ENCODE peak calls at places on chromosome 22, in eight cellular contexts. One of them, this sample, is unnamed.

GRCh38 chr22:36086170-36086490 is 57.5 kb upstream of the RBFOX2 start:
- DNase-seq in sigmoid colon: peak; percentile 48
- DNase-seq in kidney: no peak
- DNase-seq in Caco-2: peak; percentile 71
- DNase-seq in B cell: no peak
- DNase-seq in astrocyte of the spinal cord: no peak
- DNase-seq in MCF 10A: no peak
- DNase-seq in OCI-LY7: no peak
- DNase-seq in this sample: no peak

GRCh38 chr22:23061471-23062280 is 8.6 kb upstream of the GNAZ start:
- DNase-seq in sigmoid colon: no peak
- DNase-seq in kidney: peak; percentile 41
- DNase-seq in Caco-2: no peak
- DNase-seq in B cell: peak; percentile 3
- DNase-seq in astrocyte of the spinal cord: no peak
- DNase-seq in MCF 10A: no peak
- DNase-seq in OCI-LY7: peak; percentile 58
- DNase-seq in this sample: no peak

GRCh38 chr22:41968601-41969000 is 642 bp upstream of the SEPTIN3 start:
- DNase-seq in sigmoid colon: no peak
- DNase-seq in kidney: no peak
- DNase-seq in Caco-2: no peak
- DNase-seq in B cell: no peak
- DNase-seq in astrocyte of the spinal cord: no peak
- DNase-seq in MCF 10A: no peak
- DNase-seq in OCI-LY7: no peak
- DNase-seq in this sample: no peak

GRCh38 chr22:11616811-11617210 is 3911.2 kb upstream of the OR11H1 start:
- DNase-seq in sigmoid colon: no peak
- DNase-seq in kidney: peak; percentile 43
- DNase-seq in Caco-2: no peak
- DNase-seq in B cell: no peak
- DNase-seq in astrocyte of the spinal cord: no peak
- DNase-seq in MCF 10A: no peak
- DNase-seq in OCI-LY7: no peak
- DNase-seq in this sample: no peak

GRCh38 chr22:22712092-22712658 is 67.8 kb downstream of the GGTLC2 start:
- DNase-seq in sigmoid colon: no peak
- DNase-seq in kidney: no peak
- DNase-seq in Caco-2: no peak
- DNase-seq in B cell: no peak
- DNase-seq in astrocyte of the spinal cord: no peak
- DNase-seq in MCF 10A: no peak
- DNase-seq in OCI-LY7: peak; percentile 54
- DNase-seq in this sample: no peak

GRCh38 chr22:43481528-43482309 is 69.9 kb downstream of the MPPED1 start:
- DNase-seq in sigmoid colon: no peak
- DNase-seq in kidney: peak; percentile 63
- DNase-seq in Caco-2: no peak
- DNase-seq in B cell: peak; percentile 64
- DNase-seq in astrocyte of the spinal cord: no peak
- DNase-seq in MCF 10A: peak; percentile 3
- DNase-seq in OCI-LY7: peak; percentile 43
- DNase-seq in this sample: peak; percentile 39

GRCh38 chr22:44848791-44849410 is 96.5 kb downstream of the ARHGAP8 start:
- DNase-seq in sigmoid colon: no peak
- DNase-seq in kidney: peak; percentile 66
- DNase-seq in Caco-2: no peak
- DNase-seq in B cell: no peak
- DNase-seq in astrocyte of the spinal cord: no peak
- DNase-seq in MCF 10A: no peak
- DNase-seq in OCI-LY7: no peak
- DNase-seq in this sample: no peak

GRCh38 chr22:23234409-23235161 is 54.3 kb downstream of the BCR start:
- DNase-seq in sigmoid colon: no peak
- DNase-seq in kidney: no peak
- DNase-seq in Caco-2: no peak
- DNase-seq in B cell: no peak
- DNase-seq in astrocyte of the spinal cord: no peak
- DNase-seq in MCF 10A: no peak
- DNase-seq in OCI-LY7: no peak
- DNase-seq in this sample: no peak

GRCh38 chr22:41561788-41562187 is 978 bp downstream of the CSDC2 start:
- DNase-seq in sigmoid colon: no peak
- DNase-seq in kidney: no peak
- DNase-seq in Caco-2: no peak
- DNase-seq in B cell: no peak
- DNase-seq in astrocyte of the spinal cord: no peak
- DNase-seq in MCF 10A: no peak
- DNase-seq in OCI-LY7: no peak
- DNase-seq in this sample: no peak

GRCh38 chr22:43142881-43143562 is at the start of gene MCAT:
- DNase-seq in sigmoid colon: peak; percentile 91
- DNase-seq in kidney: peak; percentile 95
- DNase-seq in Caco-2: peak; percentile 80
- DNase-seq in B cell: peak; percentile 92
- DNase-seq in astrocyte of the spinal cord: peak; percentile 76
- DNase-seq in MCF 10A: peak; percentile 65
- DNase-seq in OCI-LY7: peak; percentile 88
- DNase-seq in this sample: peak; percentile 69

GRCh38 chr22:41009222-41009948 is 58.2 kb downstream of the RBX1 start:
- DNase-seq in sigmoid colon: no peak
- DNase-seq in kidney: no peak
- DNase-seq in Caco-2: no peak
- DNase-seq in B cell: no peak
- DNase-seq in astrocyte of the spinal cord: peak; percentile 64
- DNase-seq in MCF 10A: peak; percentile 69
- DNase-seq in OCI-LY7: no peak
- DNase-seq in this sample: no peak

GRCh38 chr22:36010913-36011312 is 17.7 kb downstream of the RBFOX2 start:
- DNase-seq in sigmoid colon: no peak
- DNase-seq in kidney: no peak
- DNase-seq in Caco-2: no peak
- DNase-seq in B cell: no peak
- DNase-seq in astrocyte of the spinal cord: peak; percentile 72
- DNase-seq in MCF 10A: peak; percentile 34
- DNase-seq in OCI-LY7: no peak
- DNase-seq in this sample: no peak

GRCh38 chr22:43923191-43923590 is 414 bp upstream of the PNPLA3 start:
- DNase-seq in sigmoid colon: no peak
- DNase-seq in kidney: no peak
- DNase-seq in Caco-2: no peak
- DNase-seq in B cell: peak; percentile 54
- DNase-seq in astrocyte of the spinal cord: peak; percentile 48
- DNase-seq in MCF 10A: no peak
- DNase-seq in OCI-LY7: no peak
- DNase-seq in this sample: no peak

GRCh38 chr22:48222742-48223487 is 1460.5 kb downstream of the TBC1D22A start:
- DNase-seq in sigmoid colon: no peak
- DNase-seq in kidney: no peak
- DNase-seq in Caco-2: no peak
- DNase-seq in B cell: no peak
- DNase-seq in astrocyte of the spinal cord: no peak
- DNase-seq in MCF 10A: no peak
- DNase-seq in OCI-LY7: no peak
- DNase-seq in this sample: no peak

GRCh38 chr22:37079668-37080171 is 28.2 kb downstream of the KCTD17 start:
- DNase-seq in sigmoid colon: no peak
- DNase-seq in kidney: no peak
- DNase-seq in Caco-2: no peak
- DNase-seq in B cell: no peak
- DNase-seq in astrocyte of the spinal cord: peak; percentile 22
- DNase-seq in MCF 10A: no peak
- DNase-seq in OCI-LY7: no peak
- DNase-seq in this sample: no peak

GRCh38 chr22:37230673-37231405 is 13.2 kb downstream of the RAC2 start:
- DNase-seq in sigmoid colon: no peak
- DNase-seq in kidney: no peak
- DNase-seq in Caco-2: peak; percentile 16
- DNase-seq in B cell: peak; percentile 27
- DNase-seq in astrocyte of the spinal cord: no peak
- DNase-seq in MCF 10A: no peak
- DNase-seq in OCI-LY7: no peak
- DNase-seq in this sample: no peak

GRCh38 chr22:37260396-37260795 is 16.3 kb upstream of the RAC2 start:
- DNase-seq in sigmoid colon: no peak
- DNase-seq in kidney: no peak
- DNase-seq in Caco-2: no peak
- DNase-seq in B cell: no peak
- DNase-seq in astrocyte of the spinal cord: no peak
- DNase-seq in MCF 10A: no peak
- DNase-seq in OCI-LY7: no peak
- DNase-seq in this sample: no peak

GRCh38 chr22:20111045-20111688 is 4.7 kb upstream of the RANBP1 start:
- DNase-seq in sigmoid colon: no peak
- DNase-seq in kidney: peak; percentile 42
- DNase-seq in Caco-2: peak; percentile 40
- DNase-seq in B cell: peak; percentile 69
- DNase-seq in astrocyte of the spinal cord: peak; percentile 19
- DNase-seq in MCF 10A: peak; percentile 27
- DNase-seq in OCI-LY7: peak; percentile 67
- DNase-seq in this sample: no peak
- TF ChIP-seq CTCF in sigmoid colon: no peak
- TF ChIP-seq CTCF in kidney: peak; percentile 4
- TF ChIP-seq CTCF in Caco-2: peak; percentile 30
- TF ChIP-seq CTCF in B cell: peak; percentile 35
- TF ChIP-seq CTCF in astrocyte of the spinal cord: peak; percentile 55
- TF ChIP-seq CTCF in MCF 10A: no peak
- TF ChIP-seq CTCF in OCI-LY7: peak; percentile 79
- TF ChIP-seq CTCF in this sample: peak; percentile 62

GRCh38 chr22:34354071-34354817 is 434.0 kb upstream of the LARGE1 start:
- DNase-seq in sigmoid colon: no peak
- DNase-seq in kidney: no peak
- DNase-seq in Caco-2: no peak
- DNase-seq in B cell: no peak
- DNase-seq in astrocyte of the spinal cord: no peak
- DNase-seq in MCF 10A: no peak
- DNase-seq in OCI-LY7: no peak
- DNase-seq in this sample: no peak

DNA sequence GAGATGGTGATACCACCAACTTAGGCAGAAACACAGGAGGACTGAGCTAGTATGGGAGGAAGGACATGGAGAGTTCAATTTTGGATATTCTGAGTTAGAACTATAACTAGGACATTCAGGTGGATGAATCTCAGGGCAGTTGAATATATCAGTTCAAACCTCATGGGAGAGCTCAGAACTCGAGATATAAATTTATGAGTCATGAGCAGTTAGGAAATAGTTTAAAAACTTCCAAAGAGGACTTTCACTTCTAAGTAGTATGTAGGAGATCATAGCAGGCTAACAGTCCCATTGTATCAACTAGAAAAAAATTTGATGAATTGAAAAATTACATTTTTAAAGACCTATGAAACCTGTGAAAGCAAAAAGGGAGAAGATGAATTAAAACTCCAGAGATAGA is 436.2 kb upstream of the LARGE1 start:
- DNase-seq in sigmoid colon: no peak
- DNase-seq in kidney: no peak
- DNase-seq in Caco-2: no peak
- DNase-seq in B cell: no peak
- DNase-seq in astrocyte of the spinal cord: no peak
- DNase-seq in MCF 10A: no peak
- DNase-seq in OCI-LY7: no peak
- DNase-seq in this sample: no peak
- TF ChIP-seq CTCF in sigmoid colon: no peak
- TF ChIP-seq CTCF in kidney: no peak
- TF ChIP-seq CTCF in Caco-2: no peak
- TF ChIP-seq CTCF in B cell: no peak
- TF ChIP-seq CTCF in astrocyte of the spinal cord: no peak
- TF ChIP-seq CTCF in MCF 10A: no peak
- TF ChIP-seq CTCF in OCI-LY7: no peak
- TF ChIP-seq CTCF in this sample: no peak

DNA sequence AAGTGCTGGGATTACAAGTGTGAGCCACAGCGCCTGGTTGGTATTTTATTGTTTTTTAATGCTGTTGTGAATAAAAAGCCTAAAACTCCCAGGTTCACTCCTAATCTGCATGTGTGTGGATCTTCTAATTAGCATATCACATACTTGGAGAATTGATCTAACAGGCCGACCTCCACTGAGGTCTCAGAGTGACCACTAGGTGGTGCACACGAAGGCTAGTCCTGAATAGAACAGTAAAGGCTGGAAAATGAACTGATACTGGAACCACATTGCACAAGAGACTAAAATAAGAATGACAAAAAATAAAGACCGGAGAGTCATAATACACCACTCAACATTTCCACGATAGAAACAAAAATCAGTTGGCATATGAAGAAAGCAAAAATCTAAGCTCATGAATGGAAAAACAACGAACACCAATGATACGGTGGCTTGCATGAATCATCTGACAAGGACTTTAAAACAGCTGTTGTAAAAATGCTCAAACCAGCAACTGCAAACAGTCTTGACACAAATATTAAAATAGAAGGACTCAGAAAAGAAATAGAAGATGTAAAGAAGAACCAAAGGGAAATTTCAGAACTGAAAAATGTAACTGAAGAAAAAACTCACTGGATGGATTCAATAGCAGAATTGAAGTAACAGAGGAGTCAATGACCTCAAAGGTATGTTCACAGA is 19.2 kb downstream of the PIM3 start:
- DNase-seq in sigmoid colon: no peak
- DNase-seq in kidney: peak; percentile 12
- DNase-seq in Caco-2: peak; percentile 36
- DNase-seq in B cell: peak; percentile 29
- DNase-seq in astrocyte of the spinal cord: peak; percentile 43
- DNase-seq in MCF 10A: peak; percentile 66
- DNase-seq in OCI-LY7: peak; percentile 62
- DNase-seq in this sample: peak; percentile 34
- TF ChIP-seq CTCF in sigmoid colon: peak; percentile 41
- TF ChIP-seq CTCF in kidney: peak; percentile 50
- TF ChIP-seq CTCF in Caco-2: peak; percentile 40
- TF ChIP-seq CTCF in B cell: peak; percentile 51
- TF ChIP-seq CTCF in astrocyte of the spinal cord: peak; percentile 70
- TF ChIP-seq CTCF in MCF 10A: peak; percentile 43
- TF ChIP-seq CTCF in OCI-LY7: peak; percentile 84
- TF ChIP-seq CTCF in this sample: peak; percentile 76

GRCh38 chr22:39232246-39232645 is 12.5 kb downstream of the PDGFB start:
- DNase-seq in sigmoid colon: no peak
- DNase-seq in kidney: no peak
- DNase-seq in Caco-2: no peak
- DNase-seq in B cell: no peak
- DNase-seq in astrocyte of the spinal cord: no peak
- DNase-seq in MCF 10A: no peak
- DNase-seq in OCI-LY7: no peak
- DNase-seq in this sample: no peak

GRCh38 chr22:39234867-39235687 is 9.7 kb downstream of the PDGFB start:
- DNase-seq in sigmoid colon: no peak
- DNase-seq in kidney: peak; percentile 93
- DNase-seq in Caco-2: no peak
- DNase-seq in B cell: no peak
- DNase-seq in astrocyte of the spinal cord: no peak
- DNase-seq in MCF 10A: peak; percentile 56
- DNase-seq in OCI-LY7: no peak
- DNase-seq in this sample: no peak

GRCh38 chr22:39232806-39233735 is 11.7 kb downstream of the PDGFB start:
- DNase-seq in sigmoid colon: no peak
- DNase-seq in kidney: peak; percentile 62
- DNase-seq in Caco-2: no peak
- DNase-seq in B cell: no peak
- DNase-seq in astrocyte of the spinal cord: no peak
- DNase-seq in MCF 10A: no peak
- DNase-seq in OCI-LY7: no peak
- DNase-seq in this sample: no peak

GRCh38 chr22:39233736-39234120 is 11.1 kb downstream of the PDGFB start:
- DNase-seq in sigmoid colon: no peak
- DNase-seq in kidney: peak; percentile 85
- DNase-seq in Caco-2: no peak
- DNase-seq in B cell: no peak
- DNase-seq in astrocyte of the spinal cord: no peak
- DNase-seq in MCF 10A: no peak
- DNase-seq in OCI-LY7: no peak
- DNase-seq in this sample: no peak

GRCh38 chr22:39234157-39234793 is 10.5 kb downstream of the PDGFB start:
- DNase-seq in sigmoid colon: no peak
- DNase-seq in kidney: peak; percentile 86
- DNase-seq in Caco-2: no peak
- DNase-seq in B cell: no peak
- DNase-seq in astrocyte of the spinal cord: peak; percentile 41
- DNase-seq in MCF 10A: no peak
- DNase-seq in OCI-LY7: no peak
- DNase-seq in this sample: no peak
- TF ChIP-seq CTCF in sigmoid colon: no peak
- TF ChIP-seq CTCF in kidney: no peak
- TF ChIP-seq CTCF in Caco-2: no peak
- TF ChIP-seq CTCF in B cell: no peak
- TF ChIP-seq CTCF in astrocyte of the spinal cord: no peak
- TF ChIP-seq CTCF in MCF 10A: no peak
- TF ChIP-seq CTCF in OCI-LY7: no peak
- TF ChIP-seq CTCF in this sample: peak; percentile 31

This sample was measured in endothelial cell.